ENCODE peak calls at places on chromosomes 2 and 18, in eight cellular contexts. F is fibroblast of lung, W is brain microvascular endothelial cell, T is WERI-Rb-1, N is hepatocyte, U is AG04449, Y is dorsolateral prefrontal cortex, O is AG10803. P is an unnamed sample.
A peak's percentile ranks its signal among the peaks of the same experiment; 100 is the strongest.

GRCh38 chr2:19038096-19039015 is 320.1 kb downstream of the OSR1 start:
- DNase-seq in F (peak; percentile 91), W (peak; percentile 65), T (no peak), N (no peak), U (peak; percentile 55), Y (no peak), O (peak; percentile 85), P (peak; percentile 80)

GRCh38 chr2:98547092-98547798 is 61.1 kb downstream of the COA5 start:
- DNase-seq in F (no peak), W (no peak), T (no peak), N (no peak), U (no peak), Y (no peak), O (no peak), P (no peak)

GRCh38 chr2:70671059-70671685 is 96.8 kb downstream of the ADD2 start:
- DNase-seq in F (peak; percentile 24), W (no peak), T (no peak), N (no peak), U (no peak), Y (no peak), O (peak; percentile 39), P (peak; percentile 3)

GRCh38 chr2:13652531-13653313 is 936.0 kb downstream of the TRIB2 start:
- DNase-seq in F (peak; percentile 85), W (peak; percentile 87), T (no peak), N (no peak), U (no peak), Y (no peak), O (peak; percentile 25), P (peak; percentile 1)

GRCh38 chr18:79007440-79007839 is 27.8 kb downstream of the SALL3 start:
- DNase-seq in F (no peak), W (no peak), T (no peak), N (no peak), U (no peak), Y (no peak), O (no peak), P (no peak)

GRCh38 chr2:63613391-63613901 is 24.7 kb downstream of the MDH1 start:
- DNase-seq in F (peak; percentile 67), W (no peak), T (no peak), N (no peak), U (no peak), Y (no peak), O (peak; percentile 45), P (peak; percentile 58)

GRCh38 chr2:179861027-179861776 is at the start of gene ZNF385B:
- DNase-seq in F (peak; percentile 38), W (no peak), T (peak; percentile 60), N (peak; percentile 49), U (no peak), Y (peak; percentile 25), O (no peak), P (peak; percentile 13)

GRCh38 chr18:8797206-8797605 is 91.8 kb downstream of the MTCL1 start:
- DNase-seq in F (peak; percentile 62), W (no peak), T (no peak), N (no peak), U (no peak), Y (no peak), O (no peak), P (no peak)

GRCh38 chr2:49123600-49123999 is 30.7 kb downstream of the FSHR start:
- DNase-seq in F (no peak), W (no peak), T (no peak), N (no peak), U (no peak), Y (no peak), O (no peak), P (no peak)

GRCh38 chr2:96321230-96322103 is 3.6 kb upstream of the ITPRIPL1 start:
- DNase-seq in F (peak; percentile 30), W (no peak), T (peak; percentile 86), N (peak; percentile 23), U (no peak), Y (no peak), O (peak; percentile 17), P (peak; percentile 19)

GRCh38 chr2:97792416-97792815 is 79.0 kb downstream of the ZAP70 start:
- DNase-seq in F (no peak), W (no peak), T (no peak), N (no peak), U (no peak), Y (no peak), O (no peak), P (no peak)

GRCh38 chr2:184072470-184072869 is 525.9 kb upstream of the ZNF804A start:
- DNase-seq in F (no peak), W (no peak), T (no peak), N (no peak), U (no peak), Y (no peak), O (no peak), P (no peak)

DNA sequence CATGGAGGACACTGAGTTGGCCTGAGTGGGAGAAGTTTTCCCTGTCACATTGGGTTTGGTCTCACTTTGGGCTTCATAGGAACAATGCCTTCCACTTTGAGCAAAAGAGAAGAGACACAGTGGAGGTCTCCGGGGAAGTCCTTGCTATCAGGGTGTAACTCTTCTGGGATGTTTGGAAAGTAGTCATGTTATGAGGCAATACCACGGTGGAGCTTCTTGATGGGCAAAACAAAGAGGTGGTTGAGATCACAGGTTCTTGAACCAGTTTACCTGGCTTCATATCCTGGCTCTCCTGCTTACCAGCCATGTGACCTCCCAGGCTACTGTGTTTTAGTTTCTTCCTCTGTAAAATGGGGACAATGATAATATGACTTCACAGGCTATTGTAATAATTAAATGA is 478.6 kb downstream of the SLC4A3 start:
- DNase-seq in F (no peak), W (no peak), T (no peak), N (no peak), U (no peak), Y (no peak), O (no peak), P (no peak)
- H3K4me3 ChIP-seq in F (no peak overlapping the region), W (no peak overlapping the region), T (no peak overlapping the region), N (no peak overlapping the region), U (no peak overlapping the region), Y (no peak overlapping the region), O (no peak overlapping the region), P (no peak overlapping the region)

DNA sequence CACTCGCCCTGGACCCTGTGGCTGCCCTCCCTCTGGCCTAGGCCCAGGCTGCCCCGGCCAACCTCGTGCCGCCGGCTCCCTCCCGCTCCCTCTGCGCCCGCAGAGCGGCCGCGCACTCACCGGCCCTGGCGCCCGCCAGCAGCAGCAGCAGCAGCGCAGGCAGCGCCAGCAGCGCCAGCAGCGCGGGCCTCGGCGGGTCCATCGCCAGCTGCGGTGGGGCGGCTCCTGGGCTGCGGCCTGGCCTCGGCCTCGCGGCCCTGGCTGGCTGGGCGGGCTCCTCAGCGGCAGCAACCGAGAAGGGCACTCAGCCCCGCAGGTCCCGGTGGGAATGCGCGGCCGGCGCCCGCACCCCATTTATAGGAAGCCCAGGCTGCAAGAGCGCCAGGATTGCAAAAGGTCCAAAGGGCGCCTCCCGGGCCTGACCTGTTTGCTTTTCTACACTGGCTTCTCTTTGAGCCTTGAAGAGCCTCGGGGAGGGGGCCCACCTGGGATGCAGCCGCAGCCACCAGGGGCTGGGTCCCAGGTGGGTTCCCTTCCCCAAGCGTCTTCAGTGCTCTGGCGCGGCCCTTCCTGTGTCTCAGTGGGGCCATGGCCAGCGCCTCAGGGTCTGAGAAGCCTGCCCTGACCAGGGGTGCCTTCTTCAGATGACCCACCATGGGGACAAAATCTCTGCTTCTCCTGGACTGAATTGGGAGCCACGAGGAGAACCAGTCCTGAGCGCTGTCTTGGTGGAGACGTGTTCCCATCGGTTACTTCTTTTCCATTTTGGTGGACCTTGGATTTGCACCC is at the start of gene APOB:
- DNase-seq in F (no peak), W (no peak), T (no peak), N (peak; percentile 78), U (no peak), Y (no peak), O (no peak), P (no peak)
- TF ChIP-seq CTCF in F (no peak), W (no peak), T (no peak), N (no peak), U (no peak), Y (no peak), O (no peak), P (no peak)

GRCh38 chr2:239313251-239313650 is 87.6 kb downstream of the HDAC4 start:
- DNase-seq in F (no peak), W (no peak), T (no peak), N (no peak), U (no peak), Y (peak; percentile 8), O (no peak), P (no peak)
- H3K4me3 ChIP-seq in F (no peak overlapping the region), W (no peak overlapping the region), T (no peak overlapping the region), N (no peak overlapping the region), U (no peak overlapping the region), Y (peak overlapping the region; percentile 17), O (no peak overlapping the region), P (no peak overlapping the region)

GRCh38 chr2:178283519-178283918 is 89.2 kb downstream of the OSBPL6 start:
- DNase-seq in F (no peak), W (no peak), T (no peak), N (no peak), U (no peak), Y (no peak), O (no peak), P (no peak)

GRCh38 chr2:178284613-178285286 is 90.4 kb downstream of the OSBPL6 start:
- DNase-seq in F (no peak), W (no peak), T (no peak), N (no peak), U (no peak), Y (no peak), O (no peak), P (peak; percentile 42)

GRCh38 chr2:178286636-178287035 is 92.3 kb downstream of the OSBPL6 start:
- DNase-seq in F (no peak), W (no peak), T (no peak), N (no peak), U (no peak), Y (no peak), O (no peak), P (no peak)

GRCh38 chr2:178287652-178288344 is 93.5 kb downstream of the OSBPL6 start:
- DNase-seq in F (no peak), W (no peak), T (no peak), N (no peak), U (no peak), Y (no peak), O (no peak), P (peak; percentile 33)

DNA sequence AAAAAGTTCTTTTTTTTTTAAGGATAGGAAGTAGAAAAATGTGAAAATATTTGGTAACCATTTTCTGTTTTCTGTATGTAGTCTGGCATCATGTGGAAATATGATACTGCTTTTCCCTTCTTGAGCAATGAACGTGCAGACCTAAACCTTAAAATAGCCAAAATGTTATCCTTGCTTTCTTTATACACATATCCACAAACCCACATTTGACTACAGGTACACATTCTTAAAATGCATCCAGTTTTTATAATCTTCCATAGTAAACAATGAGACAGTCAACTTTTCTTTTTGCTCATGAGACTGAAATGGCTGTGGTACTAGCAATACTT is 90.9 kb downstream of the OSBPL6 start:
- DNase-seq in F (no peak), W (no peak), T (no peak), N (no peak), U (no peak), Y (no peak), O (no peak), P (no peak)
- TF ChIP-seq CTCF in F (no peak), W (no peak), T (no peak), N (no peak), U (no peak), Y (no peak), O (no peak), P (no peak)

GRCh38 chr2:216001201-216001600 is 12.2 kb downstream of the MREG start:
- DNase-seq in F (no peak), W (no peak), T (no peak), N (no peak), U (no peak), Y (no peak), O (no peak), P (no peak)
- H3K4me3 ChIP-seq in F (no peak overlapping the region), W (no peak overlapping the region), T (no peak overlapping the region), N (no peak overlapping the region), U (no peak overlapping the region), Y (no peak overlapping the region), O (no peak overlapping the region), P (no peak overlapping the region)